ENCODE peak calls at places on chromosome 17, in eight cellular contexts. J is AG10803, F is colonic mucosa, X is foreskin fibroblast, Y is AG09309, P is uterus, I is prostate gland, C is gastrocnemius medialis. K is an unnamed sample.

GRCh38 chr17:20174588-20175265 is 165.6 kb downstream of the SPECC1 start:
- DNase-seq in J (peak; percentile 41), F (no peak), X (no peak), Y (no peak), P (no peak), I (no peak), C (no peak), K (peak; percentile 69)

GRCh38 chr17:47603830-47604229 is 45.9 kb upstream of the KPNB1 start:
- DNase-seq in J (no peak), F (no peak), X (peak; percentile 36), Y (no peak), P (no peak), I (no peak), C (no peak), K (peak; percentile 69)

GRCh38 chr17:57461082-57461481 is 204.8 kb downstream of the MSI2 start:
- DNase-seq in J (no peak), F (no peak), X (peak; percentile 23), Y (no peak), P (no peak), I (no peak), C (peak; percentile 68), K (no peak)

GRCh38 chr17:56297142-56297541 is 143.9 kb downstream of the ANKFN1 start:
- DNase-seq in J (peak; percentile 64), F (no peak), X (peak; percentile 78), Y (no peak), P (no peak), I (no peak), C (no peak), K (peak; percentile 10)

GRCh38 chr17:7426896-7427488 is 1.6 kb downstream of the SPEM2 start:
- DNase-seq in J (no peak), F (no peak), X (no peak), Y (no peak), P (no peak), I (no peak), C (no peak), K (no peak)

GRCh38 chr17:4001048-4001590 is 36.9 kb upstream of the ATP2A3 start:
- DNase-seq in J (peak; percentile 28), F (no peak), X (peak; percentile 18), Y (no peak), P (no peak), I (no peak), C (no peak), K (no peak)

GRCh38 chr17:76688165-76688622 is 22.6 kb downstream of the MXRA7 start:
- DNase-seq in J (no peak), F (no peak), X (peak; percentile 53), Y (no peak), P (no peak), I (no peak), C (no peak), K (no peak)

GRCh38 chr17:28700830-28701492 is 10.7 kb downstream of the PROCA1 start:
- DNase-seq in J (no peak), F (no peak), X (no peak), Y (no peak), P (no peak), I (no peak), C (no peak), K (no peak)

GRCh38 chr17:50258647-50259483 is 15.4 kb upstream of the TMEM92 start:
- DNase-seq in J (peak; percentile 83), F (no peak), X (peak; percentile 88), Y (peak; percentile 58), P (peak; percentile 69), I (no peak), C (no peak), K (no peak)

GRCh38 chr17:73822371-73822770 is 178.1 kb upstream of the SDK2 start:
- DNase-seq in J (no peak), F (no peak), X (no peak), Y (no peak), P (no peak), I (no peak), C (no peak), K (no peak)

GRCh38 chr17:46978489-46979022 is 497 bp downstream of the RPRML start:
- DNase-seq in J (no peak), F (no peak), X (peak; percentile 30), Y (no peak), P (no peak), I (no peak), C (no peak), K (no peak)

GRCh38 chr17:78174870-78175642 is 6.7 kb downstream of the SYNGR2 start:
- DNase-seq in J (no peak), F (peak; percentile 69), X (no peak), Y (no peak), P (no peak), I (no peak), C (peak; percentile 79), K (no peak)

GRCh38 chr17:57357830-57358426 is 101.6 kb downstream of the MSI2 start:
- DNase-seq in J (no peak), F (no peak), X (no peak), Y (no peak), P (no peak), I (peak; percentile 55), C (no peak), K (no peak)

GRCh38 chr17:34242553-34242952 is 12.5 kb upstream of the CCL2 start:
- DNase-seq in J (no peak), F (no peak), X (no peak), Y (no peak), P (no peak), I (no peak), C (no peak), K (no peak)

GRCh38 chr17:49085565-49086315 is 46.8 kb upstream of the B4GALNT2 start:
- DNase-seq in J (no peak), F (no peak), X (no peak), Y (no peak), P (no peak), I (no peak), C (no peak), K (no peak)

GRCh38 chr17:58390884-58391283 is 26.4 kb downstream of the RNF43 start:
- DNase-seq in J (no peak), F (no peak), X (no peak), Y (no peak), P (no peak), I (no peak), C (no peak), K (no peak)

GRCh38 chr17:40350410-40351184 is 13.9 kb downstream of the GJD3 start:
- DNase-seq in J (no peak), F (peak; percentile 28), X (no peak), Y (no peak), P (no peak), I (no peak), C (no peak), K (no peak)

GRCh38 chr17:21296097-21297025 is 11.8 kb downstream of the MAP2K3 start:
- DNase-seq in J (peak; percentile 40), F (no peak), X (no peak), Y (no peak), P (no peak), I (no peak), C (peak; percentile 56), K (no peak)

GRCh38 chr17:43556292-43556691 is 10.2 kb upstream of the ETV4 start:
- DNase-seq in J (peak; percentile 93), F (peak; percentile 79), X (peak; percentile 96), Y (no peak), P (no peak), I (no peak), C (peak; percentile 56), K (peak; percentile 90)

GRCh38 chr17:43560461-43561427 is 14.6 kb upstream of the ETV4 start:
- DNase-seq in J (no peak), F (no peak), X (no peak), Y (no peak), P (no peak), I (no peak), C (no peak), K (no peak)

GRCh38 chr17:43562679-43563146 is 16.6 kb upstream of the ETV4 start:
- DNase-seq in J (no peak), F (no peak), X (no peak), Y (no peak), P (peak; percentile 75), I (no peak), C (no peak), K (no peak)

GRCh38 chr17:43558805-43559160 is 12.6 kb upstream of the ETV4 start:
- DNase-seq in J (no peak), F (no peak), X (no peak), Y (no peak), P (no peak), I (no peak), C (no peak), K (no peak)

GRCh38 chr17:43559161-43559816 is 13.1 kb upstream of the ETV4 start:
- DNase-seq in J (peak; percentile 45), F (no peak), X (no peak), Y (no peak), P (no peak), I (no peak), C (no peak), K (no peak)
- TF ChIP-seq CTCF in J (no peak), F (no peak), X (no peak), Y (no peak), P (no peak), I (no peak), C (no peak), K (no peak)

DNA sequence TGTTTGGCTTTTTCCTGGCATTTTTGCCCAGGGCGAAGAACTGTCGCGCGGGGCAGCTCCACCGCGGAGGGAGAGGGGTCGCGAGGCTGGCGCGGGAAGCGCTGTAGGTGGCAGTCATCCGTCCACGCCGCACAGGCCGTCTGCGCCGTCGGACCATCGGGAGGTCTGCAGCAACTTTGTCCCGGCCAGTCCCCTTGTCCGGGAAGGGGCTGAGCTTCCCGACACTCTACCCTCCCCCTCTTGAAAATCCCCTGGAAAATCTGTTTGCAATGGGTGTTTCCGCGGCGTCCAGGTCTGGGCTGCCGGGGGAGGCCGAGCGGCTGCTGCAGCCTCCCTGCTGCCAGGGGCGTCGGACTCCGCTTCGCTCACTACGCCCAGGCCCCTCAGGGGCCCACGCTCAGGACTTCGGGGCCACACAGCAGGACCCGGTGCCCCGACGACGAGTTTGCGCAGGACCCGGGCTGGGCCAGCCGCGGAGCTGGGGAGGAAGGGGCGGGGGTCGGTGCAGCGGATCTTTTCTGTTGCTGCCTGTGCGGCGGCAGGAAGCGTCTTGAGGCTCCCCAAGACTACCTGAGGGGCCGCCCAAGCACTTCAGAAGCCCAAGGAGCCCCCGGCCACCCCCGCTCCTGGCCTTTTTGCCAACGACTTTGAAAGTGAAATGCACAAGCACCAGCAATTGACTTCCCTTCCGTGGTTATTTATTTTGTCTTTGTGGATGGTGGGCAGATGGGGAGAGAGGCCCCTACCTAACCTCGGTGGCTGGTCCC is 2.3 kb upstream of the CBX4 start:
- DNase-seq in J (no peak), F (no peak), X (no peak), Y (no peak), P (no peak), I (no peak), C (no peak), K (no peak)
- H3K4me3 ChIP-seq in J (no peak overlapping the region), F (no peak overlapping the region), X (no peak overlapping the region), Y (no peak overlapping the region), P (no peak overlapping the region), I (no peak overlapping the region), C (no peak overlapping the region), K (no peak overlapping the region)

GRCh38 chr17:75614006-75614405 is 19.2 kb upstream of the SMIM5 start:
- DNase-seq in J (no peak), F (no peak), X (no peak), Y (no peak), P (no peak), I (no peak), C (no peak), K (no peak)
- TF ChIP-seq CTCF in J (no peak), F (no peak), X (no peak), Y (no peak), P (no peak), I (no peak), C (no peak), K (no peak)

DNA sequence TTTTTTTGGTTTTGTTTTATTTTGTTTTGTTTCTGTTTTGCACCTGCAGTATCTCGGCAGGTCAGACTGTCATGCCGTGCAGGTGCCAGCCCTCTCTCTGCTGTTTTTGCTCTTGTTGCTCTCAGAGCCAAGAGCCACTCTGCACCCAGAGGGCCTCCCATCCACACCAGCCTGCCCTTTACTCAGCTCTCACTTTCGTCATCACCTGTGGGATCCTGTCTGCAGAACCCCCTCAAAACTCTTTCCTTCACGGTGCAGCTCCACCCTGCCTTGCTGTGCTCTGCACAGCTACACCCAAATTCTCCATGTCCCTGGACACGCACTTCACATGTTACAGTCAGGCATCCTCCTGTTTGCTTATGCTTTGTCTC is 2.6 kb downstream of the AOC3 start:
- DNase-seq in J (no peak), F (no peak), X (no peak), Y (no peak), P (no peak), I (no peak), C (no peak), K (no peak)
- H3K4me3 ChIP-seq in J (no peak overlapping the region), F (peak overlapping the region; percentile 24), X (no peak overlapping the region), Y (no peak overlapping the region), P (peak overlapping the region; percentile 31), I (peak overlapping the region; percentile 24), C (peak overlapping the region; percentile 26), K (no peak overlapping the region)